ENCODE peak calls at places on chromosomes 7 and 10, in seven cellular contexts. B, L, F, E, J, P and U are unnamed samples.

GRCh38 chr7:81299711-81300110 is 380.9 kb upstream of the SEMA3C start:
- DNase-seq in B (no peak), L (no peak), F (no peak), E (no peak), J (peak; percentile 57), P (no peak), U (no peak)

GRCh38 chr10:128147669-128148068 is 21.4 kb upstream of the MKI67 start:
- DNase-seq in B (no peak), L (no peak), F (no peak), E (no peak), J (peak; percentile 77), P (no peak), U (no peak)

GRCh38 chr7:115232041-115232440 is 310.1 kb downstream of the MDFIC start:
- DNase-seq in B (no peak), L (no peak), F (no peak), E (no peak), J (peak; percentile 53), P (no peak), U (no peak)

GRCh38 chr7:93011351-93012294 is 106.2 kb downstream of the SAMD9 start:
- DNase-seq in B (no peak), L (no peak), F (no peak), E (no peak), J (peak; percentile 99), P (no peak), U (no peak)

GRCh38 chr7:130463553-130464434 is 23.0 kb upstream of the CEP41 start:
- DNase-seq in B (no peak), L (no peak), F (no peak), E (no peak), J (no peak), P (no peak), U (no peak)

GRCh38 chr10:10149899-10150298 is 867.8 kb upstream of the CELF2 start:
- DNase-seq in B (no peak), L (no peak), F (no peak), E (no peak), J (peak; percentile 34), P (no peak), U (no peak)

GRCh38 chr10:68327889-68328786 is 3.7 kb upstream of the HNRNPH3 start:
- DNase-seq in B (no peak), L (peak; percentile 10), F (peak; percentile 20), E (no peak), J (peak; percentile 68), P (no peak), U (no peak)

GRCh38 chr7:137295925-137296324 is 47.6 kb downstream of the PTN start:
- DNase-seq in B (no peak), L (no peak), F (no peak), E (no peak), J (no peak), P (no peak), U (no peak)

GRCh38 chr7:76220185-76221057 is 18.7 kb downstream of the SRRM3 start:
- DNase-seq in B (no peak), L (no peak), F (no peak), E (no peak), J (peak; percentile 61), P (no peak), U (no peak)

GRCh38 chr7:44615149-44615611 is 8.8 kb downstream of the OGDH start:
- DNase-seq in B (no peak), L (no peak), F (no peak), E (no peak), J (peak; percentile 41), P (no peak), U (peak; percentile 29)

GRCh38 chr7:140674899-140675701 is 2.4 kb downstream of the ADCK2 start:
- DNase-seq in B (no peak), L (no peak), F (peak; percentile 49), E (no peak), J (peak; percentile 41), P (no peak), U (no peak)

GRCh38 chr7:51295435-51296269 is 21.0 kb downstream of the COBL start:
- DNase-seq in B (no peak), L (no peak), F (no peak), E (no peak), J (no peak), P (no peak), U (no peak)

GRCh38 chr7:98314469-98314868 is 33.0 kb downstream of the BRI3 start:
- DNase-seq in B (no peak), L (no peak), F (no peak), E (no peak), J (no peak), P (no peak), U (no peak)

GRCh38 chr7:100457033-100457432 is 7.0 kb downstream of the SPACDR start:
- DNase-seq in B (no peak), L (no peak), F (no peak), E (no peak), J (no peak), P (no peak), U (no peak)

GRCh38 chr10:100866575-100867098 is 46.1 kb upstream of the SLF2 start:
- DNase-seq in B (no peak), L (no peak), F (no peak), E (no peak), J (no peak), P (no peak), U (no peak)

GRCh38 chr7:4247106-4247876 is 434.8 kb upstream of the FOXK1 start:
- DNase-seq in B (no peak), L (no peak), F (no peak), E (no peak), J (no peak), P (no peak), U (no peak)

GRCh38 chr10:119165171-119166110 is at the start of gene SFXN4:
- DNase-seq in B (peak; percentile 69), L (peak; percentile 36), F (peak; percentile 49), E (peak; percentile 73), J (peak; percentile 51), P (peak; percentile 59), U (peak; percentile 80)

GRCh38 chr10:97915761-97916160 is 66.1 kb downstream of the GOLGA7B start:
- DNase-seq in B (no peak), L (no peak), F (no peak), E (no peak), J (no peak), P (no peak), U (no peak)

GRCh38 chr7:23277359-23277989 is 21.7 kb upstream of the MALSU1 start:
- DNase-seq in B (no peak), L (no peak), F (peak; percentile 58), E (no peak), J (peak; percentile 52), P (no peak), U (peak; percentile 46)

GRCh38 chr7:80895056-80895455 is 23.8 kb downstream of the SEMA3C start:
- DNase-seq in B (no peak), L (no peak), F (no peak), E (no peak), J (peak; percentile 82), P (no peak), U (no peak)

GRCh38 chr10:121073743-121074142 is 222.6 kb downstream of the WDR11 start:
- DNase-seq in B (no peak), L (no peak), F (no peak), E (no peak), J (no peak), P (no peak), U (no peak)

GRCh38 chr7:15306286-15306685 is 255.5 kb downstream of the AGMO start:
- DNase-seq in B (no peak), L (no peak), F (no peak), E (no peak), J (no peak), P (no peak), U (no peak)

GRCh38 chr10:74293686-74294365 is 142.8 kb downstream of the ADK start:
- DNase-seq in B (no peak), L (no peak), F (no peak), E (no peak), J (peak; percentile 87), P (no peak), U (no peak)

GRCh38 chr10:28312572-28312971 is 9.7 kb upstream of the MPP7 start:
- DNase-seq in B (no peak), L (no peak), F (no peak), E (no peak), J (no peak), P (no peak), U (no peak)

GRCh38 chr7:46654546-46655443 is 733.7 kb upstream of the IGFBP3 start:
- DNase-seq in B (no peak), L (no peak), F (no peak), E (no peak), J (peak; percentile 31), P (no peak), U (no peak)

GRCh38 chr7:44046321-44047061 is 2.0 kb downstream of the DBNL start:
- DNase-seq in B (peak; percentile 17), L (no peak), F (no peak), E (peak; percentile 24), J (no peak), P (no peak), U (no peak)

GRCh38 chr7:117827861-117828260 is 45.4 kb downstream of the CTTNBP2 start:
- DNase-seq in B (no peak), L (no peak), F (no peak), E (no peak), J (peak; percentile 94), P (no peak), U (no peak)

GRCh38 chr7:75983471-75984129 is 10.8 kb downstream of the TMEM120A start:
- DNase-seq in B (no peak), L (no peak), F (no peak), E (no peak), J (no peak), P (no peak), U (no peak)

GRCh38 chr7:15571303-15571878 is 9.6 kb upstream of the AGMO start:
- DNase-seq in B (no peak), L (no peak), F (no peak), E (no peak), J (peak; percentile 42), P (no peak), U (no peak)

GRCh38 chr7:149780056-149780455 is 6.7 kb upstream of the ZNF467 start:
- DNase-seq in B (no peak), L (no peak), F (no peak), E (no peak), J (no peak), P (no peak), U (no peak)

GRCh38 chr10:34235164-34235832 is 579.8 kb downstream of the PARD3 start:
- DNase-seq in B (no peak), L (no peak), F (peak; percentile 20), E (no peak), J (peak; percentile 89), P (no peak), U (no peak)

GRCh38 chr7:34832020-34832419 is 174.0 kb downstream of the NPSR1 start:
- DNase-seq in B (no peak), L (no peak), F (no peak), E (no peak), J (no peak), P (no peak), U (no peak)

GRCh38 chr10:124287791-124288190 is 130.9 kb downstream of the OAT start:
- DNase-seq in B (no peak), L (no peak), F (no peak), E (no peak), J (no peak), P (no peak), U (no peak)

GRCh38 chr10:45470098-45471012 is 96.3 kb downstream of the ALOX5 start:
- DNase-seq in B (peak; percentile 17), L (no peak), F (no peak), E (peak; percentile 34), J (peak; percentile 87), P (peak; percentile 19), U (peak; percentile 70)

GRCh38 chr7:1248077-1248458 is 15.4 kb downstream of the UNCX start:
- DNase-seq in B (no peak), L (no peak), F (no peak), E (no peak), J (no peak), P (no peak), U (no peak)